ENCODE peak calls at places on chromosomes 7 and 10, in eight cellular contexts. M, N, Z, G, S, C, H and J are unnamed samples.

GRCh38 chr10:34486008-34486407 is 329.1 kb downstream of the PARD3 start:
- DNase-seq in M (no peak), N (no peak), Z (no peak), G (no peak), S (no peak), C (no peak), H (no peak), J (no peak)

GRCh38 chr10:21171936-21172773 is 275.0 kb upstream of the NEBL start:
- DNase-seq in M (no peak), N (peak), Z (no peak), G (no peak), S (no peak), C (no peak), H (no peak), J (no peak)

GRCh38 chr10:122349758-122350355 is 24.7 kb upstream of the PLEKHA1 start:
- DNase-seq in M (no peak), N (peak), Z (no peak), G (no peak), S (no peak), C (no peak), H (no peak), J (no peak)

GRCh38 chr7:127782075-127782474 is 130.1 kb downstream of the SND1 start:
- DNase-seq in M (peak), N (no peak), Z (no peak), G (no peak), S (no peak), C (no peak), H (no peak), J (no peak)

GRCh38 chr10:78341953-78342614 is 308.4 kb downstream of the RPS24 start:
- DNase-seq in M (no peak), N (no peak), Z (no peak), G (no peak), S (no peak), C (no peak), H (no peak), J (no peak)

GRCh38 chr7:7188091-7188490 is 5.7 kb downstream of the C1GALT1 start:
- DNase-seq in M (no peak), N (no peak), Z (no peak), G (no peak), S (no peak), C (no peak), H (no peak), J (no peak)

GRCh38 chr7:78433421-78433820 is 634.8 kb downstream of the PHTF2 start:
- DNase-seq in M (no peak), N (no peak), Z (no peak), G (no peak), S (no peak), C (no peak), H (peak), J (no peak)

GRCh38 chr10:113752553-113752952 is 1.1 kb downstream of the PLEKHS1 start:
- DNase-seq in M (no peak), N (no peak), Z (no peak), G (no peak), S (no peak), C (no peak), H (no peak), J (no peak)

GRCh38 chr10:78260675-78261074 is 227.0 kb downstream of the RPS24 start:
- DNase-seq in M (no peak), N (no peak), Z (no peak), G (no peak), S (no peak), C (no peak), H (no peak), J (no peak)

GRCh38 chr7:127901895-127902703 is 129.1 kb downstream of the LRRC4 start:
- DNase-seq in M (no peak), N (no peak), Z (peak), G (no peak), S (no peak), C (no peak), H (no peak), J (no peak)

GRCh38 chr10:74418285-74418872 is 267.4 kb downstream of the ADK start:
- DNase-seq in M (peak), N (peak), Z (peak), G (peak), S (no peak), C (no peak), H (peak), J (peak)

GRCh38 chr7:36526720-36527548 is 137.3 kb downstream of the ANLN start:
- DNase-seq in M (no peak), N (peak), Z (peak), G (peak), S (no peak), C (no peak), H (peak), J (peak)

GRCh38 chr7:42930889-42931288 is 1.1 kb downstream of the PSMA2 start:
- DNase-seq in M (no peak), N (no peak), Z (peak), G (peak), S (no peak), C (no peak), H (no peak), J (peak)

GRCh38 chr7:139772837-139773236 is 5.0 kb downstream of the HIPK2 start:
- DNase-seq in M (no peak), N (no peak), Z (no peak), G (no peak), S (no peak), C (no peak), H (no peak), J (no peak)

GRCh38 chr7:115984105-115984504 is 46.5 kb downstream of the TFEC start:
- DNase-seq in M (no peak), N (no peak), Z (no peak), G (no peak), S (no peak), C (no peak), H (no peak), J (no peak)

GRCh38 chr10:95454940-95455339 is 106.2 kb downstream of the SORBS1 start:
- DNase-seq in M (no peak), N (no peak), Z (no peak), G (no peak), S (no peak), C (no peak), H (no peak), J (no peak)

GRCh38 chr7:38825721-38826440 is 83.1 kb downstream of the VPS41 start:
- DNase-seq in M (no peak), N (no peak), Z (no peak), G (no peak), S (no peak), C (no peak), H (no peak), J (no peak)

GRCh38 chr10:77004917-77005564 is 632.6 kb downstream of the KCNMA1 start:
- DNase-seq in M (peak), N (peak), Z (peak), G (peak), S (no peak), C (no peak), H (peak), J (peak)

GRCh38 chr7:98860069-98860468 is 9.7 kb downstream of the TMEM130 start:
- DNase-seq in M (no peak), N (no peak), Z (no peak), G (no peak), S (no peak), C (no peak), H (no peak), J (no peak)

GRCh38 chr10:88456730-88457129 is 126.4 kb downstream of the RNLS start:
- DNase-seq in M (no peak), N (no peak), Z (peak), G (peak), S (no peak), C (no peak), H (peak), J (no peak)

GRCh38 chr10:77290528-77291155 is 347.0 kb downstream of the KCNMA1 start:
- DNase-seq in M (no peak), N (no peak), Z (peak), G (peak), S (no peak), C (no peak), H (peak), J (no peak)

GRCh38 chr7:26460326-26460725 is 168.7 kb downstream of the SNX10 start:
- DNase-seq in M (peak), N (no peak), Z (no peak), G (no peak), S (no peak), C (no peak), H (no peak), J (no peak)

GRCh38 chr7:155405399-155406318 is 52.3 kb upstream of the EN2 start:
- DNase-seq in M (no peak), N (peak), Z (no peak), G (no peak), S (no peak), C (no peak), H (peak), J (no peak)

GRCh38 chr10:98748298-98748697 is 301.6 kb upstream of the HPS1 start:
- DNase-seq in M (peak), N (peak), Z (peak), G (peak), S (no peak), C (no peak), H (peak), J (peak)

GRCh38 chr7:43669286-43670081 is 59.8 kb downstream of the COA1 start:
- DNase-seq in M (no peak), N (no peak), Z (peak), G (peak), S (no peak), C (peak), H (no peak), J (no peak)

GRCh38 chr7:5362466-5362865 is 61.2 kb downstream of the TNRC18 start:
- DNase-seq in M (no peak), N (no peak), Z (no peak), G (no peak), S (no peak), C (no peak), H (no peak), J (no peak)

GRCh38 chr7:30923774-30924413 is 12.2 kb downstream of the AQP1 start:
- DNase-seq in M (no peak), N (no peak), Z (no peak), G (no peak), S (peak), C (no peak), H (no peak), J (no peak)

GRCh38 chr7:28419717-28420116 is 7.4 kb downstream of the CREB5 start:
- DNase-seq in M (no peak), N (no peak), Z (peak), G (peak), S (no peak), C (no peak), H (peak), J (no peak)

GRCh38 chr10:119116326-119116951 is 12.5 kb downstream of the DENND10 start:
- DNase-seq in M (no peak), N (no peak), Z (no peak), G (no peak), S (no peak), C (no peak), H (no peak), J (no peak)

GRCh38 chr10:60024506-60024905 is 118.2 kb upstream of the CCDC6 start:
- DNase-seq in M (no peak), N (no peak), Z (no peak), G (no peak), S (no peak), C (no peak), H (no peak), J (no peak)

GRCh38 chr7:22700559-22701002 is 26.4 kb upstream of the IL6 start:
- DNase-seq in M (no peak), N (no peak), Z (peak), G (peak), S (no peak), C (no peak), H (peak), J (no peak)

GRCh38 chr7:41287559-41288335 is 415.1 kb downstream of the INHBA start:
- DNase-seq in M (no peak), N (no peak), Z (no peak), G (no peak), S (no peak), C (no peak), H (no peak), J (no peak)

GRCh38 chr10:7030134-7030855 is 380.5 kb downstream of the SFMBT2 start:
- DNase-seq in M (no peak), N (no peak), Z (no peak), G (no peak), S (no peak), C (no peak), H (no peak), J (no peak)

GRCh38 chr7:16223963-16224707 is 197.2 kb downstream of the CRPPA start:
- DNase-seq in M (no peak), N (no peak), Z (no peak), G (no peak), S (no peak), C (peak), H (no peak), J (no peak)